ENCODE peak calls at places on chromosome 11, in seven cellular contexts. One of them, this sample, is unnamed.

GRCh38 chr11:66609951-66610617 is 6.3 kb upstream of the RBM14 start:
- DNase-seq in KBM-7: no peak
- DNase-seq in right atrium auricular region: no peak
- DNase-seq in CD4-positive, alpha-beta memory T cell: no peak
- DNase-seq in germinal center: no peak
- DNase-seq in fibroblast of lung: no peak
- DNase-seq in prostate gland: no peak
- DNase-seq in this sample: no peak

GRCh38 chr11:128318856-128319474 is 268.4 kb downstream of the ETS1 start:
- DNase-seq in CD4-positive, alpha-beta memory T cell: peak
- DNase-seq in germinal center: peak
- DNase-seq in prostate gland: no peak
- DNase-seq in right atrium auricular region: no peak
- DNase-seq in KBM-7: no peak
- DNase-seq in fibroblast of lung: peak
- DNase-seq in this sample: no peak

GRCh38 chr11:91397134-91397468 is 827.5 kb upstream of the FAT3 start:
- DNase-seq in right atrium auricular region: no peak
- DNase-seq in prostate gland: no peak
- DNase-seq in KBM-7: no peak
- DNase-seq in CD4-positive, alpha-beta memory T cell: no peak
- DNase-seq in fibroblast of lung: no peak
- DNase-seq in germinal center: no peak
- DNase-seq in this sample: no peak

GRCh38 chr11:75311858-75312288 is 39.6 kb downstream of the ARRB1 start:
- DNase-seq in germinal center: no peak
- DNase-seq in KBM-7: no peak
- DNase-seq in CD4-positive, alpha-beta memory T cell: no peak
- DNase-seq in prostate gland: no peak
- DNase-seq in fibroblast of lung: peak
- DNase-seq in right atrium auricular region: peak
- DNase-seq in this sample: no peak

GRCh38 chr11:67611165-67611564 is 4.4 kb downstream of the NDUFV1 start:
- DNase-seq in KBM-7: no peak
- DNase-seq in CD4-positive, alpha-beta memory T cell: no peak
- DNase-seq in prostate gland: no peak
- DNase-seq in germinal center: no peak
- DNase-seq in fibroblast of lung: no peak
- DNase-seq in right atrium auricular region: no peak
- DNase-seq in this sample: no peak

GRCh38 chr11:117626576-117626975 is 170.4 kb downstream of the DSCAML1 start:
- DNase-seq in CD4-positive, alpha-beta memory T cell: no peak
- DNase-seq in fibroblast of lung: no peak
- DNase-seq in KBM-7: no peak
- DNase-seq in right atrium auricular region: no peak
- DNase-seq in prostate gland: no peak
- DNase-seq in germinal center: no peak
- DNase-seq in this sample: no peak

GRCh38 chr11:110472858-110473257 is 43.1 kb downstream of the FDX1 start:
- DNase-seq in fibroblast of lung: peak
- DNase-seq in CD4-positive, alpha-beta memory T cell: no peak
- DNase-seq in KBM-7: no peak
- DNase-seq in prostate gland: no peak
- DNase-seq in right atrium auricular region: no peak
- DNase-seq in germinal center: no peak
- DNase-seq in this sample: peak

GRCh38 chr11:119316017-119316728 is 757 bp downstream of the MCAM start:
- DNase-seq in right atrium auricular region: no peak
- DNase-seq in germinal center: no peak
- DNase-seq in prostate gland: no peak
- DNase-seq in CD4-positive, alpha-beta memory T cell: no peak
- DNase-seq in fibroblast of lung: peak
- DNase-seq in KBM-7: peak
- DNase-seq in this sample: peak

GRCh38 chr11:44638032-44638431 is 72.6 kb downstream of the CD82 start:
- DNase-seq in prostate gland: peak
- DNase-seq in fibroblast of lung: no peak
- DNase-seq in CD4-positive, alpha-beta memory T cell: no peak
- DNase-seq in germinal center: no peak
- DNase-seq in KBM-7: no peak
- DNase-seq in right atrium auricular region: peak
- DNase-seq in this sample: peak

GRCh38 chr11:48018561-48019229 is 38.3 kb downstream of the PTPRJ start:
- DNase-seq in germinal center: no peak
- DNase-seq in CD4-positive, alpha-beta memory T cell: no peak
- DNase-seq in right atrium auricular region: no peak
- DNase-seq in KBM-7: no peak
- DNase-seq in fibroblast of lung: peak
- DNase-seq in prostate gland: no peak
- DNase-seq in this sample: no peak

GRCh38 chr11:36306888-36307287 is 10.8 kb downstream of the PRR5L start:
- DNase-seq in CD4-positive, alpha-beta memory T cell: peak
- DNase-seq in germinal center: no peak
- DNase-seq in fibroblast of lung: peak
- DNase-seq in KBM-7: peak
- DNase-seq in prostate gland: no peak
- DNase-seq in right atrium auricular region: no peak
- DNase-seq in this sample: peak

GRCh38 chr11:75867778-75868374 is 52.9 kb downstream of the UVRAG start:
- DNase-seq in prostate gland: peak
- DNase-seq in germinal center: peak
- DNase-seq in CD4-positive, alpha-beta memory T cell: peak
- DNase-seq in fibroblast of lung: peak
- DNase-seq in right atrium auricular region: no peak
- DNase-seq in KBM-7: peak
- DNase-seq in this sample: peak

GRCh38 chr11:66085071-66085470 is 15.0 kb downstream of the PACS1 start:
- DNase-seq in CD4-positive, alpha-beta memory T cell: no peak
- DNase-seq in prostate gland: no peak
- DNase-seq in germinal center: no peak
- DNase-seq in fibroblast of lung: no peak
- DNase-seq in KBM-7: no peak
- DNase-seq in right atrium auricular region: no peak
- DNase-seq in this sample: no peak

GRCh38 chr11:114563077-114563476 is 3.4 kb upstream of the NXPE1 start:
- DNase-seq in germinal center: no peak
- DNase-seq in CD4-positive, alpha-beta memory T cell: no peak
- DNase-seq in right atrium auricular region: no peak
- DNase-seq in KBM-7: no peak
- DNase-seq in prostate gland: no peak
- DNase-seq in fibroblast of lung: peak
- DNase-seq in this sample: no peak

GRCh38 chr11:95698939-95699562 is 90.5 kb downstream of the FAM76B start:
- DNase-seq in germinal center: no peak
- DNase-seq in fibroblast of lung: peak
- DNase-seq in prostate gland: no peak
- DNase-seq in CD4-positive, alpha-beta memory T cell: no peak
- DNase-seq in right atrium auricular region: peak
- DNase-seq in KBM-7: no peak
- DNase-seq in this sample: peak

GRCh38 chr11:82195251-82195650 is 538.4 kb downstream of the FAM181B start:
- DNase-seq in CD4-positive, alpha-beta memory T cell: no peak
- DNase-seq in fibroblast of lung: no peak
- DNase-seq in germinal center: no peak
- DNase-seq in prostate gland: no peak
- DNase-seq in right atrium auricular region: no peak
- DNase-seq in KBM-7: no peak
- DNase-seq in this sample: no peak

GRCh38 chr11:43518407-43519165 is 159.9 kb downstream of the TTC17 start:
- DNase-seq in CD4-positive, alpha-beta memory T cell: no peak
- DNase-seq in fibroblast of lung: peak
- DNase-seq in prostate gland: no peak
- DNase-seq in germinal center: no peak
- DNase-seq in KBM-7: no peak
- DNase-seq in right atrium auricular region: no peak
- DNase-seq in this sample: peak

GRCh38 chr11:61918251-61919112 is 1.1 kb upstream of the RAB3IL1 start:
- DNase-seq in germinal center: peak
- DNase-seq in right atrium auricular region: peak
- DNase-seq in KBM-7: no peak
- DNase-seq in fibroblast of lung: no peak
- DNase-seq in CD4-positive, alpha-beta memory T cell: no peak
- DNase-seq in prostate gland: no peak
- DNase-seq in this sample: no peak

GRCh38 chr11:112291191-112291590 is 30.5 kb upstream of the PLET1 start:
- DNase-seq in right atrium auricular region: no peak
- DNase-seq in germinal center: no peak
- DNase-seq in KBM-7: no peak
- DNase-seq in fibroblast of lung: no peak
- DNase-seq in CD4-positive, alpha-beta memory T cell: no peak
- DNase-seq in prostate gland: no peak
- DNase-seq in this sample: no peak

GRCh38 chr11:67136156-67136555 is 17.1 kb downstream of the KDM2A start:
- DNase-seq in prostate gland: no peak
- DNase-seq in right atrium auricular region: no peak
- DNase-seq in KBM-7: no peak
- DNase-seq in CD4-positive, alpha-beta memory T cell: no peak
- DNase-seq in fibroblast of lung: no peak
- DNase-seq in germinal center: no peak
- DNase-seq in this sample: no peak

GRCh38 chr11:88167853-88168252 is 7.4 kb downstream of the RAB38 start:
- DNase-seq in germinal center: no peak
- DNase-seq in prostate gland: no peak
- DNase-seq in KBM-7: no peak
- DNase-seq in fibroblast of lung: peak
- DNase-seq in right atrium auricular region: no peak
- DNase-seq in CD4-positive, alpha-beta memory T cell: no peak
- DNase-seq in this sample: no peak

GRCh38 chr11:71502871-71503435 is 24.1 kb upstream of the KRTAP5-7 start:
- DNase-seq in fibroblast of lung: no peak
- DNase-seq in CD4-positive, alpha-beta memory T cell: no peak
- DNase-seq in prostate gland: no peak
- DNase-seq in KBM-7: no peak
- DNase-seq in germinal center: no peak
- DNase-seq in right atrium auricular region: no peak
- DNase-seq in this sample: no peak

GRCh38 chr11:126592496-126593410 is 237.3 kb downstream of the ST3GAL4 start:
- DNase-seq in fibroblast of lung: peak
- DNase-seq in right atrium auricular region: no peak
- DNase-seq in prostate gland: no peak
- DNase-seq in CD4-positive, alpha-beta memory T cell: no peak
- DNase-seq in germinal center: no peak
- DNase-seq in KBM-7: no peak
- DNase-seq in this sample: peak

GRCh38 chr11:10348650-10349280 is 43.9 kb downstream of the ADM start:
- DNase-seq in right atrium auricular region: no peak
- DNase-seq in germinal center: no peak
- DNase-seq in fibroblast of lung: peak
- DNase-seq in CD4-positive, alpha-beta memory T cell: no peak
- DNase-seq in prostate gland: peak
- DNase-seq in KBM-7: no peak
- DNase-seq in this sample: peak

GRCh38 chr11:112589132-112589531 is 328.5 kb upstream of the PLET1 start:
- DNase-seq in fibroblast of lung: no peak
- DNase-seq in prostate gland: no peak
- DNase-seq in KBM-7: no peak
- DNase-seq in germinal center: no peak
- DNase-seq in CD4-positive, alpha-beta memory T cell: no peak
- DNase-seq in right atrium auricular region: no peak
- DNase-seq in this sample: no peak

GRCh38 chr11:69640995-69641581 is at the start of gene CCND1:
- DNase-seq in germinal center: no peak
- DNase-seq in right atrium auricular region: peak
- DNase-seq in KBM-7: peak
- DNase-seq in prostate gland: peak
- DNase-seq in fibroblast of lung: peak
- DNase-seq in CD4-positive, alpha-beta memory T cell: peak
- DNase-seq in this sample: peak

GRCh38 chr11:133921513-133921912 is 35.3 kb downstream of the IGSF9B start:
- DNase-seq in KBM-7: no peak
- DNase-seq in CD4-positive, alpha-beta memory T cell: no peak
- DNase-seq in prostate gland: no peak
- DNase-seq in fibroblast of lung: no peak
- DNase-seq in germinal center: no peak
- DNase-seq in right atrium auricular region: no peak
- DNase-seq in this sample: no peak

GRCh38 chr11:73380897-73381410 is 4.8 kb downstream of the RELT start:
- DNase-seq in KBM-7: no peak
- DNase-seq in fibroblast of lung: no peak
- DNase-seq in prostate gland: no peak
- DNase-seq in CD4-positive, alpha-beta memory T cell: no peak
- DNase-seq in right atrium auricular region: no peak
- DNase-seq in germinal center: no peak
- DNase-seq in this sample: no peak

GRCh38 chr11:66070604-66071325 is 693 bp downstream of the PACS1 start:
- DNase-seq in CD4-positive, alpha-beta memory T cell: peak
- DNase-seq in fibroblast of lung: peak
- DNase-seq in right atrium auricular region: peak
- DNase-seq in prostate gland: peak
- DNase-seq in KBM-7: no peak
- DNase-seq in germinal center: peak
- DNase-seq in this sample: peak

GRCh38 chr11:12402027-12402426 is 24.7 kb downstream of the PARVA start:
- DNase-seq in germinal center: no peak
- DNase-seq in KBM-7: no peak
- DNase-seq in CD4-positive, alpha-beta memory T cell: no peak
- DNase-seq in prostate gland: no peak
- DNase-seq in fibroblast of lung: no peak
- DNase-seq in right atrium auricular region: no peak
- DNase-seq in this sample: no peak

GRCh38 chr11:96188625-96189006 is 154.4 kb downstream of the MAML2 start:
- DNase-seq in fibroblast of lung: peak
- DNase-seq in prostate gland: no peak
- DNase-seq in KBM-7: peak
- DNase-seq in right atrium auricular region: no peak
- DNase-seq in CD4-positive, alpha-beta memory T cell: no peak
- DNase-seq in germinal center: peak
- DNase-seq in this sample: peak

GRCh38 chr11:62601114-62601363 is 626 bp downstream of the MTA2 start:
- DNase-seq in germinal center: peak
- DNase-seq in fibroblast of lung: no peak
- DNase-seq in right atrium auricular region: no peak
- DNase-seq in prostate gland: no peak
- DNase-seq in CD4-positive, alpha-beta memory T cell: no peak
- DNase-seq in KBM-7: no peak
- DNase-seq in this sample: peak

GRCh38 chr11:3834349-3835099 is 6.2 kb downstream of the RHOG start:
- DNase-seq in fibroblast of lung: no peak
- DNase-seq in right atrium auricular region: peak
- DNase-seq in germinal center: no peak
- DNase-seq in CD4-positive, alpha-beta memory T cell: no peak
- DNase-seq in KBM-7: peak
- DNase-seq in prostate gland: no peak
- DNase-seq in this sample: no peak

GRCh38 chr11:76824980-76825725 is 35.6 kb upstream of the ACER3 start:
- DNase-seq in fibroblast of lung: peak
- DNase-seq in CD4-positive, alpha-beta memory T cell: no peak
- DNase-seq in prostate gland: peak
- DNase-seq in KBM-7: no peak
- DNase-seq in germinal center: no peak
- DNase-seq in right atrium auricular region: no peak
- DNase-seq in this sample: peak

This sample was measured in epithelial cell of esophagus.